ENCODE peak calls at places on chromosomes 11 and 22, in eight cellular contexts. One of them, this sample, is unnamed.

GRCh38 chr11:61120099-61120864 is 18.0 kb downstream of the CD5 start:
- DNase-seq in GM23248: no peak
- DNase-seq in HT1080: no peak
- DNase-seq in NCI-H526: no peak
- DNase-seq in H9: no peak
- DNase-seq in stimulated activated CD4-positive, alpha-beta T cell treated with anti-CD3 and anti-CD28 coated beads, TNF-alpha, amount 100 ng/mL, for 1 hour: no peak
- DNase-seq in heart right ventricle: no peak
- DNase-seq in anterior cingulate cortex: no peak
- DNase-seq in this sample: no peak

GRCh38 chr11:67354314-67355022 is 1.1 kb upstream of the POLD4 start:
- DNase-seq in GM23248: peak
- DNase-seq in HT1080: peak
- DNase-seq in NCI-H526: peak
- DNase-seq in H9: peak
- DNase-seq in stimulated activated CD4-positive, alpha-beta T cell treated with anti-CD3 and anti-CD28 coated beads, TNF-alpha, amount 100 ng/mL, for 1 hour: no peak
- DNase-seq in heart right ventricle: peak
- DNase-seq in anterior cingulate cortex: no peak
- DNase-seq in this sample: peak

GRCh38 chr22:48719978-48720661 is 1107.6 kb downstream of the BRD1 start:
- DNase-seq in GM23248: no peak
- DNase-seq in HT1080: no peak
- DNase-seq in NCI-H526: no peak
- DNase-seq in H9: peak
- DNase-seq in stimulated activated CD4-positive, alpha-beta T cell treated with anti-CD3 and anti-CD28 coated beads, TNF-alpha, amount 100 ng/mL, for 1 hour: no peak
- DNase-seq in heart right ventricle: no peak
- DNase-seq in anterior cingulate cortex: no peak
- DNase-seq in this sample: no peak

GRCh38 chr11:126375726-126376125 is 20.2 kb downstream of the ST3GAL4 start:
- DNase-seq in GM23248: no peak
- DNase-seq in HT1080: no peak
- DNase-seq in NCI-H526: no peak
- DNase-seq in H9: no peak
- DNase-seq in stimulated activated CD4-positive, alpha-beta T cell treated with anti-CD3 and anti-CD28 coated beads, TNF-alpha, amount 100 ng/mL, for 1 hour: no peak
- DNase-seq in heart right ventricle: no peak
- DNase-seq in anterior cingulate cortex: no peak
- DNase-seq in this sample: no peak

GRCh38 chr22:37561209-37562048 is 1.1 kb downstream of the CDC42EP1 start:
- DNase-seq in GM23248: peak
- DNase-seq in HT1080: peak
- DNase-seq in NCI-H526: peak
- DNase-seq in H9: peak
- DNase-seq in stimulated activated CD4-positive, alpha-beta T cell treated with anti-CD3 and anti-CD28 coated beads, TNF-alpha, amount 100 ng/mL, for 1 hour: peak
- DNase-seq in heart right ventricle: peak
- DNase-seq in anterior cingulate cortex: peak
- DNase-seq in this sample: peak

GRCh38 chr11:46738887-46739286 is 19.9 kb downstream of the F2 start:
- DNase-seq in GM23248: no peak
- DNase-seq in HT1080: no peak
- DNase-seq in NCI-H526: no peak
- DNase-seq in H9: no peak
- DNase-seq in stimulated activated CD4-positive, alpha-beta T cell treated with anti-CD3 and anti-CD28 coated beads, TNF-alpha, amount 100 ng/mL, for 1 hour: no peak
- DNase-seq in heart right ventricle: no peak
- DNase-seq in anterior cingulate cortex: no peak
- DNase-seq in this sample: no peak

GRCh38 chr11:60868682-60869450 is 1.5 kb downstream of the ZP1 start:
- DNase-seq in GM23248: no peak
- DNase-seq in HT1080: no peak
- DNase-seq in NCI-H526: no peak
- DNase-seq in H9: no peak
- DNase-seq in stimulated activated CD4-positive, alpha-beta T cell treated with anti-CD3 and anti-CD28 coated beads, TNF-alpha, amount 100 ng/mL, for 1 hour: no peak
- DNase-seq in heart right ventricle: no peak
- DNase-seq in anterior cingulate cortex: no peak
- DNase-seq in this sample: no peak

GRCh38 chr22:26072611-26073010 is 96.7 kb upstream of the SEZ6L start:
- DNase-seq in GM23248: no peak
- DNase-seq in HT1080: no peak
- DNase-seq in NCI-H526: no peak
- DNase-seq in H9: no peak
- DNase-seq in stimulated activated CD4-positive, alpha-beta T cell treated with anti-CD3 and anti-CD28 coated beads, TNF-alpha, amount 100 ng/mL, for 1 hour: no peak
- DNase-seq in heart right ventricle: no peak
- DNase-seq in anterior cingulate cortex: peak
- DNase-seq in this sample: no peak

GRCh38 chr11:75200051-75200450 is 40.5 kb upstream of the TPBGL start:
- DNase-seq in GM23248: no peak
- DNase-seq in HT1080: no peak
- DNase-seq in NCI-H526: no peak
- DNase-seq in H9: no peak
- DNase-seq in stimulated activated CD4-positive, alpha-beta T cell treated with anti-CD3 and anti-CD28 coated beads, TNF-alpha, amount 100 ng/mL, for 1 hour: no peak
- DNase-seq in heart right ventricle: peak
- DNase-seq in anterior cingulate cortex: no peak
- DNase-seq in this sample: no peak

GRCh38 chr11:102430158-102430836 is 22.3 kb downstream of the TMEM123 start:
- DNase-seq in GM23248: peak
- DNase-seq in HT1080: peak
- DNase-seq in NCI-H526: peak
- DNase-seq in H9: no peak
- DNase-seq in stimulated activated CD4-positive, alpha-beta T cell treated with anti-CD3 and anti-CD28 coated beads, TNF-alpha, amount 100 ng/mL, for 1 hour: no peak
- DNase-seq in heart right ventricle: no peak
- DNase-seq in anterior cingulate cortex: no peak
- DNase-seq in this sample: peak

GRCh38 chr11:111963786-111964385 is 26.7 kb downstream of the DIXDC1 start:
- DNase-seq in GM23248: peak
- DNase-seq in HT1080: no peak
- DNase-seq in NCI-H526: no peak
- DNase-seq in H9: no peak
- DNase-seq in stimulated activated CD4-positive, alpha-beta T cell treated with anti-CD3 and anti-CD28 coated beads, TNF-alpha, amount 100 ng/mL, for 1 hour: no peak
- DNase-seq in heart right ventricle: no peak
- DNase-seq in anterior cingulate cortex: no peak
- DNase-seq in this sample: no peak

GRCh38 chr11:73393011-73393380 is 16.8 kb downstream of the RELT start:
- DNase-seq in GM23248: no peak
- DNase-seq in HT1080: peak
- DNase-seq in NCI-H526: no peak
- DNase-seq in H9: no peak
- DNase-seq in stimulated activated CD4-positive, alpha-beta T cell treated with anti-CD3 and anti-CD28 coated beads, TNF-alpha, amount 100 ng/mL, for 1 hour: no peak
- DNase-seq in heart right ventricle: no peak
- DNase-seq in anterior cingulate cortex: no peak
- DNase-seq in this sample: no peak

This sample was measured in HTR-8/SVneo.